ENCODE peak calls at places on chromosome 21, in four cellular contexts. C is neural progenitor cell, W is endodermal cell, P is heart left ventricle. R is an unnamed sample.

GRCh38 chr21:37502947-37503346 is 136.4 kb downstream of the DYRK1A start:
- DNase-seq in C (no peak), W (no peak), P (no peak), R (no peak)

GRCh38 chr21:37437376-37438080 is 71.0 kb downstream of the DYRK1A start:
- DNase-seq in C (no peak), W (no peak), P (no peak), R (no peak)

GRCh38 chr21:38716942-38717341 is 88.8 kb upstream of the ETS2 start:
- DNase-seq in C (no peak), W (no peak), P (no peak), R (no peak)

GRCh38 chr21:25983745-25984144 is 186.8 kb downstream of the APP start:
- DNase-seq in C (no peak), W (no peak), P (no peak), R (no peak)

GRCh38 chr21:31284797-31285397 is 59.2 kb downstream of the TIAM1 start:
- DNase-seq in C (no peak), W (no peak), P (no peak), R (no peak)

GRCh38 chr21:24375201-24375600 is 1232.1 kb downstream of the MRPL39 start:
- DNase-seq in C (no peak), W (peak; percentile 74), P (no peak), R (no peak)

GRCh38 chr21:38982096-38982495 is 176.4 kb downstream of the ETS2 start:
- DNase-seq in C (peak; percentile 82), W (peak; percentile 86), P (no peak), R (no peak)

GRCh38 chr21:25385912-25386474 is 221.3 kb downstream of the MRPL39 start:
- DNase-seq in C (peak; percentile 78), W (peak; percentile 73), P (no peak), R (no peak)

GRCh38 chr21:42362700-42363099 is 3.6 kb downstream of the TFF1 start:
- DNase-seq in C (no peak), W (no peak), P (no peak), R (no peak)

DNA sequence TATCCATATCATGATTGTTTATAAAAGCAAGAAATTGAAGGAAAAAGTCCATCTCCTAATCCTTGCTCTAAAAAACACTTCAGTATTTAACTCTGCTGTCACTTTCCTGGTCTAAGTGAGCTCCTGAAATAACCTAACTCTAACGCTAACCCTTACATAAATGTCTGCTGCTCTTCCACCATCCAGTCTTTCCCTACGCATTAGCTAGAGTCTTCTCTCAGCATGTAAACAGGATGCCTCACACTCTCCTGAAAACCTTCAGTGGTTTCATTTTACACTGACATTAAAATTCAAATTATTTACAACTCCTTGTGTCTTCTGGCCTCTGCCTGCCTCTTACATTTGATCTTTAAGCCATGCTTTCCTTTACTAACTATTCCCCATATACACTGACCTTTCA is 697.6 kb upstream of the CXADR start:
- DNase-seq in C (no peak), W (no peak), P (no peak), R (no peak)
- H3K4me3 ChIP-seq in C (no peak overlapping the region), W (no peak overlapping the region), P (no peak overlapping the region), R (no peak overlapping the region)

GRCh38 chr21:41315726-41316125 is 875 bp upstream of the FAM3B start:
- DNase-seq in C (no peak), W (no peak), P (no peak), R (no peak)

GRCh38 chr21:41318218-41318617 is 1.6 kb downstream of the FAM3B start:
- DNase-seq in C (no peak), W (no peak), P (no peak), R (no peak)

GRCh38 chr21:41317458-41317857 is 857 bp downstream of the FAM3B start:
- DNase-seq in C (no peak), W (no peak), P (no peak), R (no peak)

GRCh38 chr21:41316200-41316599 is 401 bp upstream of the FAM3B start:
- DNase-seq in C (no peak), W (no peak), P (no peak), R (no peak)

GRCh38 chr21:41316641-41317392 is at the start of gene FAM3B:
- DNase-seq in C (peak; percentile 69), W (peak; percentile 91), P (no peak), R (no peak)
- H3K4me3 ChIP-seq in C (peak within 1 kb of the TSS; percentile 57), W (peak within 1 kb of the TSS; percentile 72), P (no peak within 1 kb of the TSS), R (no peak within 1 kb of the TSS)

GRCh38 chr21:15050588-15051377 is 14.0 kb downstream of the NRIP1 start:
- DNase-seq in C (no peak), W (peak; percentile 62), P (no peak), R (no peak)
- H3K4me3 ChIP-seq in C (peak overlapping the region; percentile 9), W (no peak overlapping the region), P (no peak overlapping the region), R (no peak overlapping the region)

DNA sequence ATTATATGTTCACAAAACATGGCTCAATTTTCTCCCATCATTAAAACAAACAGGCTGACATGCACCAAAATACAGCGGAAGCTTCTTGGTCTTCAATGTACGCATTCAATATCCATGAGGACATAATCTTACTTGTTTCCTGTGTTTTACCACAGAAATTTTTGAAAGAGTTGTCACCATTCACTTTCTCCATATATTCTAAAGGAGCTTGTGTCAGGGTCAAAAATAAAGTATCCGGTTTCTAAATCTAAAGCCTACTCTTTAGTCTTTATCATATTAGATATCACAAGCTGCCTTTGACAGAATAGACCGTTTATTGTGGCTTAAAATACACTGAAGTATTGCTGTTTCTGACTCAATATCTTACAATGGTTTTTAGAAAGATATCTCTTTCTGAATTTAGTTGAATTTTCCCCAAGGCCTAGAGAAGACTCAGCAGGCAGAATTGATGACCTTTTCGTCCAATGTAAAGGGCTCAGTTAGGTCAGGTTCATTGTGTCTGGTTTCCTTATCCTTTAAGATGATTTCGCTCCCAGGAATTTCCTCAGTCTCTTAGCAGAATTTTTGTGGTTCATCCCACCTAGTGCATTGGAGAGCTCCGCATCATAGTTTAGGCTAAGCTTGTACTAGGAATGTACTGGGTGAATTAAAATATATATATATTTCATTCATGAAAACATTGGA is 717.2 kb downstream of the NCAM2 start:
- DNase-seq in C (no peak), W (no peak), P (no peak), R (peak; percentile 84)
- H3K4me3 ChIP-seq in C (no peak overlapping the region), W (no peak overlapping the region), P (no peak overlapping the region), R (no peak overlapping the region)

DNA sequence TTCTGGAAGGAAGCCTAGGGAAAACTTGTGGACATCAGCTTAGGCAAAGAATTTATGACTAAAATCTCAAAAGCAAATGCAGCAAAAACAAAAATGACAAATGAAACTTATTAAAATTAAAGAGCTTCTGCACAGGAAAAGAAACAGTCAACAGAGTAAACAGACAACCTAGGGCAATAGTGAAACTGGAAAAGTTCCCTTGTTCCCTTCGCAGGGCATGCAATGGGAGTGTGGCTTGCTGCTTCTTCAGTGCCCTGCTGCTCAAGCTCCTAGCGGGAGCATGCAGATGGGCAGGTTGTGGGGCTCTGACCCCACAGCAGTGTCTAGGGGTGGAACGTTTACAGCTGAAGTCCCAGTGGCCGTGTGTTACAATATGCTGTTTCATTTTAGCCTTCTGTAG is 1797.4 kb downstream of the NCAM2 start:
- DNase-seq in C (no peak), W (peak; percentile 38), P (no peak), R (no peak)
- H3K4me3 ChIP-seq in C (no peak overlapping the region), W (no peak overlapping the region), P (no peak overlapping the region), R (no peak overlapping the region)

DNA sequence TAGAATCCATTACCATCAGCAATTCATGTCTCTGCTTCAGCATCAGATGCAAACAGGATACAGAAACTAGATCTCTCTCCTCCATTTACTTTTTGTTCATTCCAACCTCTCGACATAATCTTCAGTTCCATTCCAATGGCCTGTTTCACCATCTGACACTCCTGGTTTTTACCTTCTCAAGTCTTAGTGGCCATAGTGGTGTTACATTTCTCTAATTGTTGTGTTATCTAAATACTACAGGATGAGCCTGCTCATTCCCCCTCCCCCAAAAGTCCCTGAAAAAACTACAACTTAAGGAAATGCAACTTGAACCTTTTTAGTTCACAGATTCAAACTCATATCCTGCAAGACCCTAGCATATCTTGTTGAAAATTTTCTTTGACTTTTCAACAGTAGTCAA is 4.0 kb downstream of the NRIP1 start:
- DNase-seq in C (no peak), W (no peak), P (no peak), R (no peak)
- H3K4me3 ChIP-seq in C (peak overlapping the region; percentile 90), W (peak overlapping the region; percentile 98), P (no peak overlapping the region), R (peak overlapping the region; percentile 18)

DNA sequence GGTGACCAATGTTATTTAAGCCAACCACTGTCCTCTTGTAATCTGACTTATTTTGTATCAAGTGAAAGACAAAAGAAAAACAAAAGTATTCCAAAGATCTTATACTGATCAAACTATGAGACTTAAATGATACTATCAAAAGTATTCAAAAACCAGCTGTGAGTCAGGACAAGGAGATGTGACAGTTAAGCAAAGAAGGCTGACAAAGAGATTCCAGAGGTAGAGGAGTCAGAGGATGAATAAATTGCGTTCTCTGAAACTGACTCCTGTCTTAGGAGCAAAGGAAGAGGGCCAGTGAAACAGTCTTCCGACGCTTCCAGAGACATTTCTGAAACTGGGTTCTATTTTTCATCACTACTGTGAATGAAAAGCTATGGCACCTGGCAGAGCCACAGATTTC is 20.9 kb downstream of the TMEM50B start:
- DNase-seq in C (no peak), W (no peak), P (no peak), R (no peak)
- H3K4me3 ChIP-seq in C (no peak overlapping the region), W (no peak overlapping the region), P (no peak overlapping the region), R (no peak overlapping the region)

GRCh38 chr21:44297525-44298290 is 2.1 kb upstream of the PFKL start:
- DNase-seq in C (peak; percentile 93), W (peak; percentile 96), P (peak; percentile 91), R (peak; percentile 23)

GRCh38 chr21:44299085-44299457 is 782 bp upstream of the PFKL start:
- DNase-seq in C (no peak), W (no peak), P (no peak), R (no peak)

GRCh38 chr21:44296916-44297315 is 2.9 kb upstream of the PFKL start:
- DNase-seq in C (no peak), W (no peak), P (no peak), R (no peak)

GRCh38 chr21:44299458-44300261 is at the start of gene PFKL:
- DNase-seq in C (peak; percentile 81), W (peak; percentile 84), P (peak; percentile 85), R (no peak)

GRCh38 chr21:44298301-44298700 is 1.6 kb upstream of the PFKL start:
- DNase-seq in C (no peak), W (no peak), P (no peak), R (no peak)
- H3K4me3 ChIP-seq in C (no peak overlapping the region), W (no peak overlapping the region), P (no peak overlapping the region), R (no peak overlapping the region)

GRCh38 chr21:34365794-34366193 is 2.0 kb downstream of the KCNE2 start:
- DNase-seq in C (peak; percentile 82), W (peak; percentile 28), P (no peak), R (no peak)
- H3K4me3 ChIP-seq in C (no peak overlapping the region), W (no peak overlapping the region), P (no peak overlapping the region), R (no peak overlapping the region)

GRCh38 chr21:43740497-43741156 is 21.7 kb downstream of the PDXK start:
- DNase-seq in C (peak; percentile 73), W (peak; percentile 91), P (no peak), R (no peak)
- H3K4me3 ChIP-seq in C (no peak overlapping the region), W (no peak overlapping the region), P (no peak overlapping the region), R (no peak overlapping the region)

R was measured in AG04449.